ENCODE peak calls at places on chromosomes 11 and 22, in seven cellular contexts. Q, V, T, D, U, B and G are unnamed samples.
A peak's percentile ranks its signal among the peaks of the same experiment; 100 is the strongest.

GRCh38 chr11:72139500-72139899 is 4.0 kb downstream of the FOLR3 start:
- DNase-seq in Q (no peak), V (no peak), T (no peak), D (no peak), U (no peak), B (no peak), G (no peak)

GRCh38 chr11:79078999-79079398 is 361.8 kb downstream of the TENM4 start:
- DNase-seq in Q (no peak), V (no peak), T (no peak), D (no peak), U (no peak), B (no peak), G (no peak)

GRCh38 chr11:20251496-20251895 is 91.2 kb upstream of the DBX1 start:
- DNase-seq in Q (no peak), V (no peak), T (no peak), D (no peak), U (no peak), B (no peak), G (no peak)

GRCh38 chr11:133950874-133951483 is 5.8 kb downstream of the IGSF9B start:
- DNase-seq in Q (no peak), V (no peak), T (peak; percentile 78), D (no peak), U (no peak), B (no peak), G (no peak)

GRCh38 chr11:69537126-69537525 is 55.7 kb downstream of the LINC01488 start:
- DNase-seq in Q (peak; percentile 54), V (no peak), T (no peak), D (no peak), U (no peak), B (no peak), G (no peak)

GRCh38 chr11:45982656-45983470 is 60.4 kb downstream of the LARGE2 start:
- DNase-seq in Q (no peak), V (peak; percentile 30), T (peak; percentile 56), D (peak; percentile 87), U (peak; percentile 57), B (no peak), G (peak; percentile 82)

GRCh38 chr11:73277467-73277866 is 5.3 kb downstream of the P2RY6 start:
- DNase-seq in Q (no peak), V (no peak), T (no peak), D (no peak), U (no peak), B (no peak), G (no peak)

GRCh38 chr11:78830277-78830676 is 255.6 kb upstream of the NARS2 start:
- DNase-seq in Q (no peak), V (no peak), T (no peak), D (no peak), U (no peak), B (no peak), G (no peak)

GRCh38 chr11:115377882-115378296 is 126.3 kb downstream of the CADM1 start:
- DNase-seq in Q (no peak), V (no peak), T (no peak), D (no peak), U (no peak), B (no peak), G (no peak)

GRCh38 chr11:74701351-74701750 is 29.9 kb downstream of the CHRDL2 start:
- DNase-seq in Q (no peak), V (no peak), T (no peak), D (no peak), U (peak; percentile 51), B (no peak), G (no peak)
- TF ChIP-seq CTCF in Q (no peak), V (no peak), T (no peak), D (no peak), U (peak; percentile 37), B (no peak), G (peak; percentile 30)

GRCh38 chr22:50160947-50161346 is 9.6 kb upstream of the PANX2 start:
- DNase-seq in Q (no peak), V (no peak), T (no peak), D (no peak), U (no peak), B (no peak), G (no peak)

GRCh38 chr22:50162391-50162956 is 8.1 kb upstream of the PANX2 start:
- DNase-seq in Q (no peak), V (no peak), T (no peak), D (no peak), U (peak; percentile 31), B (peak; percentile 28), G (no peak)

GRCh38 chr22:50153756-50154140 is 16.8 kb upstream of the PANX2 start:
- DNase-seq in Q (no peak), V (no peak), T (no peak), D (no peak), U (no peak), B (no peak), G (no peak)

GRCh38 chr22:50161508-50162390 is 8.8 kb upstream of the PANX2 start:
- DNase-seq in Q (no peak), V (no peak), T (no peak), D (no peak), U (no peak), B (peak; percentile 41), G (no peak)

DNA sequence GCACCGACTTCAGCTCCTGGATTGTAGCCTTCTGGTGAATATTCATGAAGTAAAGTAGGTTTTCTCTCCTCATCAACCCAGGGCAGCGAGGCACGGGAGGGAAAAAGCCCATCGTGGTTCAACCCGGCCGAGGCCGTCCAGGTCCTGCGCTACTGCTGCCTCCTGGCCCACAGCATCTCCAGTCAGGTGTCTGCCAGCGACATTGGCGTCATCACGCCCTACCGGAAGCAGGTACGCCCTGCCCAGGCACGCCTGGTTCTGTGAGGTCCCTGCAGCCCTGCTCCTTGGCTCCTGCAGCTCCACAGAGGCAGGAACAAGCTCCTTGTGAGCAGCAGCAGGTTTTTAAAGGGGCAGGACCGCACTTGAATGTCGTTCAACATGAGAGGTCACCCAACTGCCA is 12.6 kb upstream of the PANX2 start:
- DNase-seq in Q (peak; percentile 90), V (no peak), T (no peak), D (no peak), U (no peak), B (peak; percentile 86), G (no peak)
- H3K4me3 ChIP-seq in Q (no peak overlapping the region), V (no peak overlapping the region), T (no peak overlapping the region), D (no peak overlapping the region), U (no peak overlapping the region), B (no peak overlapping the region), G (no peak overlapping the region)

GRCh38 chr11:32154275-32154674 is 63.4 kb downstream of the RCN1 start:
- DNase-seq in Q (no peak), V (no peak), T (no peak), D (peak; percentile 32), U (peak; percentile 42), B (no peak), G (peak; percentile 16)
- TF ChIP-seq CTCF in Q (no peak), V (no peak), T (no peak), D (no peak), U (no peak), B (no peak), G (no peak)

GRCh38 chr11:66579017-66579606 is 10.7 kb upstream of the CTSF start:
- DNase-seq in Q (peak; percentile 82), V (peak; percentile 75), T (peak; percentile 79), D (peak; percentile 83), U (peak; percentile 77), B (peak; percentile 88), G (peak; percentile 74)
- H3K4me3 ChIP-seq in Q (no peak overlapping the region), V (no peak overlapping the region), T (no peak overlapping the region), D (no peak overlapping the region), U (no peak overlapping the region), B (no peak overlapping the region), G (no peak overlapping the region)